ENCODE peak calls at places on chromosomes 13 and 19, in nine cellular contexts. A is AG09309, Z is AG04450, D is fibroblast of mammary gland, K is cardiac fibroblast, W is nephron progenitor cell, N is MCF 10A, O is mammary epithelial cell, M is left ventricle myocardium inferior. P is an unnamed sample.

GRCh38 chr19:33048806-33049676 is 15.6 kb downstream of the RHPN2 start:
- DNase-seq in M (no peak), K (no peak), O (peak), A (no peak), D (no peak), N (no peak), W (no peak), Z (no peak), P (no peak)

GRCh38 chr13:37194428-37194861 is 89.0 kb upstream of the CSNK1A1L start:
- DNase-seq in K (peak), A (peak), W (no peak), M (no peak), Z (peak), D (peak), N (peak), O (peak), P (no peak)

GRCh38 chr13:28753208-28753892 is 34.6 kb upstream of the SLC46A3 start:
- DNase-seq in A (peak), Z (peak), N (peak), W (no peak), D (peak), K (peak), M (peak), O (peak), P (no peak)

GRCh38 chr19:58409010-58409790 is 751 bp downstream of the ZNF584 start:
- DNase-seq in D (peak), N (peak), M (no peak), O (no peak), Z (no peak), K (no peak), W (peak), A (no peak), P (no peak)

GRCh38 chr19:13098291-13099072 is 4.2 kb downstream of the LYL1 start:
- DNase-seq in Z (no peak), D (peak), W (no peak), K (peak), M (no peak), N (no peak), O (no peak), A (no peak), P (no peak)

GRCh38 chr19:29076161-29076560 is 136.8 kb downstream of the UQCRFS1 start:
- DNase-seq in M (no peak), K (no peak), A (no peak), N (no peak), D (no peak), Z (no peak), O (no peak), W (no peak), P (no peak)

GRCh38 chr19:41426952-41427646 is at the start of gene B3GNT8:
- DNase-seq in D (peak), N (peak), W (peak), O (peak), A (no peak), M (peak), K (peak), Z (peak), P (peak)

GRCh38 chr19:51093510-51094345 is 11.0 kb upstream of the KLK14 start:
- DNase-seq in N (no peak), K (peak), D (no peak), O (no peak), A (no peak), Z (no peak), W (no peak), M (no peak), P (no peak)

GRCh38 chr19:870314-870713 is 10.8 kb downstream of the CFD start:
- DNase-seq in O (no peak), Z (no peak), M (no peak), N (no peak), D (no peak), K (no peak), A (no peak), W (no peak), P (no peak)

GRCh38 chr19:13633109-13633508 is 126.8 kb upstream of the CACNA1A start:
- DNase-seq in D (peak), A (no peak), M (no peak), W (peak), Z (peak), K (peak), O (no peak), N (peak), P (no peak)

GRCh38 chr19:45643024-45643926 is 4.1 kb upstream of the EML2 start:
- DNase-seq in Z (peak), M (peak), O (peak), K (peak), N (peak), D (peak), A (no peak), W (peak), P (peak)

GRCh38 chr13:80924596-80924995 is 583.7 kb upstream of the SPRY2 start:
- DNase-seq in W (no peak), K (peak), Z (no peak), O (no peak), D (peak), A (no peak), N (no peak), M (no peak), P (no peak)

GRCh38 chr13:112825875-112826274 is 136.0 kb downstream of the ATP11A start:
- DNase-seq in Z (no peak), D (no peak), A (no peak), K (no peak), W (no peak), M (no peak), O (no peak), N (no peak), P (no peak)

GRCh38 chr13:81683526-81683925 is 1342.6 kb upstream of the SPRY2 start:
- DNase-seq in K (no peak), W (no peak), O (no peak), A (no peak), N (no peak), M (no peak), Z (no peak), D (no peak), P (no peak)

GRCh38 chr13:24074687-24075086 is 85.8 kb upstream of the SPATA13 start:
- DNase-seq in K (no peak), M (no peak), N (no peak), D (no peak), A (no peak), Z (no peak), W (no peak), O (no peak), P (no peak)

GRCh38 chr19:2199215-2199614 is 35.5 kb downstream of the DOT1L start:
- DNase-seq in M (no peak), Z (no peak), O (no peak), D (no peak), W (peak), A (no peak), N (no peak), K (no peak), P (no peak)
- TF ChIP-seq CTCF in M (peak), Z (peak), O (peak), D (no peak), W (peak), A (peak), N (no peak), K (peak), P (peak)

GRCh38 chr13:113843063-113843654 is 20.7 kb downstream of the GAS6 start:
- DNase-seq in D (no peak), K (no peak), N (no peak), A (no peak), W (no peak), O (no peak), M (peak), Z (no peak), P (no peak)

GRCh38 chr13:113845723-113846638 is 17.9 kb downstream of the GAS6 start:
- DNase-seq in K (no peak), W (no peak), M (no peak), A (no peak), D (no peak), O (no peak), N (no peak), Z (no peak), P (no peak)

GRCh38 chr13:113842336-113843062 is 21.4 kb downstream of the GAS6 start:
- DNase-seq in A (no peak), K (no peak), N (no peak), M (peak), Z (no peak), W (no peak), O (no peak), D (no peak), P (no peak)

GRCh38 chr13:113845055-113845454 is 18.8 kb downstream of the GAS6 start:
- DNase-seq in Z (no peak), O (no peak), A (no peak), N (no peak), W (no peak), D (no peak), M (peak), K (no peak), P (no peak)

DNA sequence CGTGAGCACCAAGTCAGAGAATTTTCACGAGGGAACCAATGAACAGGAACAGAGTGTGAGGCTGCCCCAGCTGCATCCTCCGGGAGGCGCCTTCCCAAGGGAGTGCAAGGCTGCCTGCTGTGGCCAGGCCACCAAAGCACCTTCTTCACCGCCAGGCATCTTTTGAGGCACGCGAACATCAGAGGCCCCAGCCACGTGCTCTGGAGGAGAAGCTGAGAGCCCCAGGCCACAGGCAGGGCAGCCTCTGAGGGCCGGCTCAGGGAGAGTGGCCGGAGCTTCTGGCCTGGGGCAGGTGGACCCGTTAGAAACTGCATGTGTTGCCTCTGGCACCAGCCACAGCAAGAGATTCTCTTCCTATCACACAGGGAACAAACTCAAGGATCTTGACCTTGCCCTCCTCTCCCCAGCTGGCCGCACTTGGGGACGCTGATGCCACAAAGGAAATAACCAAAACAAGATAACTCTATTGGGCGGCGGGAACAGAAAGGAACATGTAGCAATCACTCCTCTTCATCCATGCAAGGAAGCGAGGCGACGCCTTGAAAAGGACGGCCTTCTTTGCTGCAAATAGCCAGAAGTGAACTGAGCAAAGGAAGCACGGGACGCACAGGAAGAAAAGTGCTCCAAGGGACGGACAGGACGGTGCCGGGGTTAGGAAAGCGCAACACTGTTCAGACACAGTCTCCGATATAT is 19.9 kb downstream of the GAS6 start:
- DNase-seq in A (no peak), O (no peak), D (no peak), W (no peak), M (peak), K (no peak), Z (no peak), N (no peak), P (no peak)
- TF ChIP-seq CTCF in A (no peak), O (no peak), D (peak), W (no peak), M (no peak), K (no peak), Z (no peak), N (no peak), P (no peak)

GRCh38 chr13:44989071-44989889 is at the start of the genes GPALPP1 and NUFIP1:
- DNase-seq in W (peak), Z (peak), D (peak), A (peak), N (peak), M (peak), O (peak), K (peak), P (peak)
- TF ChIP-seq CTCF in W (no peak), Z (peak), D (no peak), A (peak), N (peak), M (no peak), O (no peak), K (no peak), P (peak)

GRCh38 chr13:50274181-50274580 is 258.9 kb downstream of the KCNRG start:
- DNase-seq in N (no peak), D (no peak), O (no peak), Z (no peak), M (no peak), W (no peak), A (no peak), K (no peak), P (no peak)

GRCh38 chr13:50267917-50268316 is 252.7 kb downstream of the KCNRG start:
- DNase-seq in M (no peak), N (no peak), Z (no peak), W (no peak), K (no peak), D (no peak), O (no peak), A (no peak), P (no peak)

GRCh38 chr13:50268500-50268899 is 253.3 kb downstream of the KCNRG start:
- DNase-seq in A (no peak), D (peak), Z (no peak), O (no peak), W (no peak), M (no peak), K (peak), N (no peak), P (no peak)
- TF ChIP-seq CTCF in A (peak), D (peak), Z (peak), O (peak), W (no peak), M (no peak), K (peak), N (no peak), P (peak)

DNA sequence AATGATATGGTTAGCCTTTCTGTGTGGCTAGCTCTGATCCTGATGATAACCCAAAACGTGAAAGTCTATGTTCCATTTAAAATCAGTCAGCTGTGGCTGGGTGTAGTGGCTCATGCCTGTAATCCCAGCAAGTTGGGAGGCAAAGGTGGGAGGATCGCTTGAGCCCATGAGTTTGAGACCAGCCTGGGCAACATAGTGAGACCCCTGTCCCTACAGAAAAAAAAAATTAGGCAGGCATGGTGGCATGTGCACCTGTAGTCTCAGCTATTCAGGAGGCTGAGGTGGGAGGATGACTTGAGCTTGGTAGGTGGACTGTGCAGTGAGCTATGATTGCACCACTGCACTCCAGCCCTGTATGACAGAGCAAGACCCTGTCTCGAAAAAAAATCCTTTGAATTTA is 1.1 kb upstream of the EID2B start:
- DNase-seq in N (no peak), K (no peak), Z (no peak), D (no peak), A (no peak), M (no peak), W (no peak), O (no peak), P (no peak)
- TF ChIP-seq CTCF in N (no peak), K (no peak), Z (no peak), D (no peak), A (no peak), M (no peak), W (no peak), O (no peak), P (no peak)

DNA sequence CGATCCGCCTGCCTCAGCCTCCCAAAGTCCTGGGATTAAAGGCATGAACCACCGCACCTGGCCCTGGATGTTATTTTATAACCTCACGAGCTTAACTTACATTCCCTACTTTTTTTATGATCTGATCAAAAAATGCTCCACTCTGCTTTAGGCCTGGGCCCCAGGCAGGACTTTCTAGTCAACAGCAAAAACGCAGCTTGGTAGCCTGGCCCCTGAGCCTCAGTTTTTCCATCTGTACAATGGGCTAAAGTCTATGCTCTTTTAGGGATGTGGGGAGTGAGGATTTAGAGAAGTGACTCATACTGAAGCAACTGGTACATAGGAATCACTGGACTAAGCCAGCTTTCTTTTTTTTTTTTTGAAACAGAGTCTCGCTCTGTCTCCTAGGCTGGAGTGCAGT is 11.9 kb upstream of the PIK3R2 start:
- DNase-seq in A (no peak), D (peak), N (no peak), Z (no peak), K (peak), W (no peak), M (no peak), O (no peak), P (no peak)
- TF ChIP-seq CTCF in A (no peak), D (no peak), N (no peak), Z (no peak), K (no peak), W (no peak), M (no peak), O (no peak), P (no peak)

GRCh38 chr19:37563518-37563917 is 31.1 kb downstream of the ZNF571 start:
- DNase-seq in D (no peak), O (no peak), N (no peak), K (no peak), Z (no peak), W (no peak), M (no peak), A (no peak), P (no peak)
- TF ChIP-seq CTCF in D (no peak), O (no peak), N (no peak), K (no peak), Z (no peak), W (no peak), M (no peak), A (no peak), P (no peak)

GRCh38 chr19:15810335-15810734 is 5.1 kb downstream of the OR10H1 start:
- DNase-seq in K (peak), A (no peak), Z (no peak), N (peak), O (peak), W (no peak), M (no peak), D (peak), P (no peak)
- TF ChIP-seq CTCF in K (no peak), A (no peak), Z (no peak), N (no peak), O (peak), W (no peak), M (peak), D (no peak), P (no peak)

DNA sequence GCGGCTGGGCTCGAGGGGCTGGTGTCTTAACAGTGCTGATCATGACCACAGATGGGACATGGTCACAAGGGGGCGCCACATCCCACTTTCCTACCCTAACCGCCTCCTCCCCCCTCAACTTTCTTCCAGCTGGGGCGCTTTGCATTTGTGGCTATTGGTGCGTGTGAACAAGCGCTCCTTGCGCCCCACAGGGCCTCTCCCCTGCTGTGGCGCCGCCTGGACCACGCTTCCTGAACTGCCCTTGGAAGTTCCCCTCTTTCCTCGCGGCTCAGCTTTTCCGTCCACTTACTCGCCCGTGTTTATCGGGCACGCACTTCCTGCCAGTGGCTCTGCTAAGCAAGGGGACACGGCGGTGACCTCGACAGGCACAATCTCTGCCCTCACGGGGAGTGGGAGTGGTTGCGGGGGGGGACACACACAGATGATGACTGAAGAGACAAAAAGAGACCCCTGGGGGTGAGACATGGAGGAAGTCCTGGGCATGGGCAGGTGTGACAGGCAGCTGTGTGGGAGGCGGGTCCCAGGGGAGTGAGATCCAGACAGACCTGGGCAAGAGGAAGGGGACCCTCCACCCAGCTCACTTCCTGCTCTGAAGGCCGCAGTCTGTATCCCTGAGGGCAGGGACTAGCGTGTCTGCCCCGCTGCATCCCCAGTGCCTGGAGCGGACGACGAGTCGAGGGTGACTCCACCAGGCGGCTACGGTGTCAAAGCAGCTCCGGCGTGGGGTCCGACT is 40.3 kb downstream of the ZNF787 start:
- DNase-seq in A (peak), Z (peak), O (peak), W (peak), K (peak), N (peak), D (peak), M (peak), P (no peak)
- TF ChIP-seq CTCF in A (peak), Z (peak), O (peak), W (peak), K (peak), N (peak), D (peak), M (peak), P (peak)

DNA sequence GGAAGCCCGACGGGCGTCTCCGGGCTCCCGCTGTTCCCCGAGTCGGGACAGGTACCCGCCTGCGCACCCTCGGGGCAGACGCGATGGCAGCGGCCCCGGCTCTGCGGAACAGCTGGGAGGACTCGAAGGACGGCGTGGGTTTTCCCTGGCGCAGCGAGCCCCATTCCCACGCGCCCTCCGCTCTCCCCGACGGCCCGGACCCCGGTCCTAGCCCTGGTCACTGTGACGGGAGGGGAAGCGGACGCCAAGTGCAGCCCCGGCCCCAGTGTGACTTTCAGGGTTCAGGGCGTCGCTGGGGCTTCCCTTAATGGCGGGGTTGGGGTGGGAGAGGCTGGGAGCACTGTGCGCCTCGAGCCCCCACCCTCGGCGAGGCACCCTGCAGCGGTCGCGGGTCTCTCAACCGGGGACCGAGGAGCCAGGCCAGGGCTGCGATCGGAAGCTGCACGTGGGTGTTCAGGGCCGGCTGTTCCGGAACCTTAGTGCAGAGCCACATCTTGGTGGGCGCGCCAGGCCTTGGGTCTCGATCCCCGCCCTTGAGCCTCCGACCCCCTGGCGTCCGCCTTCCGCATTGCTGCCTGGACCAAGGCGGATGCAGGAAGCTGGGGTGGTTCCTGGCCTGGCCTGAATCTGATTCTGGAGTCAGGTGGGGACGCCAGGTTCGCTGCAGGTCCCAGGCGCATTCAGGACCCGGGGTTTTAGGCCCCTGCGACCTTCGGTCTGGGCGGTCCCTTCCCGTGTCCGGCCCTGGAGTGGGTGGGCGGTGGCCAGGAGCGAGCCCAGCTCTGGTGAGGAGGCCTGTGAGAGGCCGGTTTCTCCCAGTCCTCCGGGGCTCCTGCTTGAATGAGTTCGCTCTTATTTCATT is 3.5 kb downstream of the LGALS7B start:
- DNase-seq in M (peak), O (no peak), D (peak), W (no peak), Z (no peak), N (no peak), K (no peak), A (no peak), P (no peak)
- TF ChIP-seq CTCF in M (peak), O (peak), D (peak), W (no peak), Z (peak), N (no peak), K (peak), A (peak), P (no peak)

P was measured in type B pancreatic cell.